ENCODE peak calls at places on chromosome 22, in ten cellular contexts. One of them, this sample, is unnamed.
A peak's percentile ranks its signal among the peaks of the same experiment; 100 is the strongest.

GRCh38 chr22:47547239-47547661 is 784.8 kb downstream of the TBC1D22A start:
- DNase-seq in esophagus squamous epithelium: no peak
- DNase-seq in foreskin keratinocyte: no peak
- DNase-seq in cardiac fibroblast: no peak
- DNase-seq in heart right ventricle: no peak
- DNase-seq in SK-N-SH: no peak
- DNase-seq in tibial nerve: no peak
- DNase-seq in fibroblast of mammary gland: no peak
- DNase-seq in OCI-LY7: no peak
- DNase-seq in epithelial cell of esophagus: no peak
- DNase-seq in this sample: no peak

GRCh38 chr22:48968201-48968959 is 859.3 kb downstream of the BRD1 start:
- DNase-seq in esophagus squamous epithelium: no peak
- DNase-seq in foreskin keratinocyte: no peak
- DNase-seq in cardiac fibroblast: no peak
- DNase-seq in heart right ventricle: no peak
- DNase-seq in SK-N-SH: no peak
- DNase-seq in tibial nerve: no peak
- DNase-seq in fibroblast of mammary gland: no peak
- DNase-seq in OCI-LY7: peak; percentile 17
- DNase-seq in epithelial cell of esophagus: no peak
- DNase-seq in this sample: peak; percentile 33

GRCh38 chr22:29299136-29299900 is 7.1 kb upstream of the GAS2L1 start:
- DNase-seq in esophagus squamous epithelium: no peak
- DNase-seq in foreskin keratinocyte: no peak
- DNase-seq in cardiac fibroblast: no peak
- DNase-seq in heart right ventricle: no peak
- DNase-seq in SK-N-SH: no peak
- DNase-seq in tibial nerve: no peak
- DNase-seq in fibroblast of mammary gland: no peak
- DNase-seq in OCI-LY7: no peak
- DNase-seq in epithelial cell of esophagus: no peak
- DNase-seq in this sample: no peak

GRCh38 chr22:22691055-22691454 is 46.6 kb downstream of the GGTLC2 start:
- DNase-seq in esophagus squamous epithelium: no peak
- DNase-seq in foreskin keratinocyte: no peak
- DNase-seq in cardiac fibroblast: no peak
- DNase-seq in heart right ventricle: no peak
- DNase-seq in SK-N-SH: no peak
- DNase-seq in tibial nerve: no peak
- DNase-seq in fibroblast of mammary gland: no peak
- DNase-seq in OCI-LY7: no peak
- DNase-seq in epithelial cell of esophagus: no peak
- DNase-seq in this sample: no peak

GRCh38 chr22:48846200-48846599 is 981.5 kb downstream of the BRD1 start:
- DNase-seq in esophagus squamous epithelium: no peak
- DNase-seq in foreskin keratinocyte: no peak
- DNase-seq in cardiac fibroblast: no peak
- DNase-seq in heart right ventricle: no peak
- DNase-seq in SK-N-SH: no peak
- DNase-seq in tibial nerve: no peak
- DNase-seq in fibroblast of mammary gland: no peak
- DNase-seq in OCI-LY7: no peak
- DNase-seq in epithelial cell of esophagus: no peak
- DNase-seq in this sample: no peak

GRCh38 chr22:22789922-22790845 is 97.4 kb upstream of the IGLL5 start:
- DNase-seq in esophagus squamous epithelium: no peak
- DNase-seq in foreskin keratinocyte: no peak
- DNase-seq in cardiac fibroblast: no peak
- DNase-seq in heart right ventricle: no peak
- DNase-seq in SK-N-SH: no peak
- DNase-seq in tibial nerve: no peak
- DNase-seq in fibroblast of mammary gland: no peak
- DNase-seq in OCI-LY7: no peak
- DNase-seq in epithelial cell of esophagus: no peak
- DNase-seq in this sample: no peak

GRCh38 chr22:28976588-28976987 is 85.0 kb downstream of the C22orf31 start:
- DNase-seq in esophagus squamous epithelium: no peak
- DNase-seq in foreskin keratinocyte: peak; percentile 60
- DNase-seq in cardiac fibroblast: peak; percentile 83
- DNase-seq in heart right ventricle: no peak
- DNase-seq in SK-N-SH: no peak
- DNase-seq in tibial nerve: no peak
- DNase-seq in fibroblast of mammary gland: peak; percentile 88
- DNase-seq in OCI-LY7: no peak
- DNase-seq in epithelial cell of esophagus: peak; percentile 80
- DNase-seq in this sample: no peak

GRCh38 chr22:29190915-29191314 is 14.8 kb upstream of the EMID1 start:
- DNase-seq in esophagus squamous epithelium: no peak
- DNase-seq in foreskin keratinocyte: peak; percentile 48
- DNase-seq in cardiac fibroblast: no peak
- DNase-seq in heart right ventricle: no peak
- DNase-seq in SK-N-SH: no peak
- DNase-seq in tibial nerve: no peak
- DNase-seq in fibroblast of mammary gland: no peak
- DNase-seq in OCI-LY7: no peak
- DNase-seq in epithelial cell of esophagus: peak; percentile 51
- DNase-seq in this sample: no peak

GRCh38 chr22:35577799-35578659 is 37.4 kb downstream of the RASD2 start:
- DNase-seq in esophagus squamous epithelium: no peak
- DNase-seq in foreskin keratinocyte: no peak
- DNase-seq in cardiac fibroblast: no peak
- DNase-seq in heart right ventricle: no peak
- DNase-seq in SK-N-SH: no peak
- DNase-seq in tibial nerve: no peak
- DNase-seq in fibroblast of mammary gland: no peak
- DNase-seq in OCI-LY7: no peak
- DNase-seq in epithelial cell of esophagus: no peak
- DNase-seq in this sample: no peak

GRCh38 chr22:37430941-37431340 is 3.7 kb upstream of the ELFN2 start:
- DNase-seq in esophagus squamous epithelium: no peak
- DNase-seq in foreskin keratinocyte: no peak
- DNase-seq in cardiac fibroblast: no peak
- DNase-seq in heart right ventricle: no peak
- DNase-seq in SK-N-SH: no peak
- DNase-seq in tibial nerve: no peak
- DNase-seq in fibroblast of mammary gland: no peak
- DNase-seq in OCI-LY7: no peak
- DNase-seq in epithelial cell of esophagus: no peak
- DNase-seq in this sample: no peak

GRCh38 chr22:44173154-44173553 is 7.6 kb upstream of the PARVG start:
- DNase-seq in esophagus squamous epithelium: no peak
- DNase-seq in foreskin keratinocyte: no peak
- DNase-seq in cardiac fibroblast: no peak
- DNase-seq in heart right ventricle: no peak
- DNase-seq in SK-N-SH: no peak
- DNase-seq in tibial nerve: no peak
- DNase-seq in fibroblast of mammary gland: no peak
- DNase-seq in OCI-LY7: no peak
- DNase-seq in epithelial cell of esophagus: no peak
- DNase-seq in this sample: peak; percentile 41

GRCh38 chr22:49062155-49063039 is 765.3 kb downstream of the BRD1 start:
- DNase-seq in esophagus squamous epithelium: no peak
- DNase-seq in foreskin keratinocyte: no peak
- DNase-seq in cardiac fibroblast: no peak
- DNase-seq in heart right ventricle: no peak
- DNase-seq in SK-N-SH: no peak
- DNase-seq in tibial nerve: no peak
- DNase-seq in fibroblast of mammary gland: no peak
- DNase-seq in OCI-LY7: no peak
- DNase-seq in epithelial cell of esophagus: no peak
- DNase-seq in this sample: no peak

GRCh38 chr22:48319321-48320047 is 1508.2 kb downstream of the BRD1 start:
- DNase-seq in esophagus squamous epithelium: no peak
- DNase-seq in foreskin keratinocyte: no peak
- DNase-seq in cardiac fibroblast: no peak
- DNase-seq in heart right ventricle: no peak
- DNase-seq in SK-N-SH: no peak
- DNase-seq in tibial nerve: no peak
- DNase-seq in fibroblast of mammary gland: no peak
- DNase-seq in OCI-LY7: no peak
- DNase-seq in epithelial cell of esophagus: no peak
- DNase-seq in this sample: no peak

GRCh38 chr22:24937114-24937513 is 9.4 kb downstream of the LHFPL7 start:
- DNase-seq in esophagus squamous epithelium: no peak
- DNase-seq in foreskin keratinocyte: peak; percentile 29
- DNase-seq in cardiac fibroblast: peak; percentile 60
- DNase-seq in heart right ventricle: no peak
- DNase-seq in SK-N-SH: peak; percentile 32
- DNase-seq in tibial nerve: no peak
- DNase-seq in fibroblast of mammary gland: peak; percentile 11
- DNase-seq in OCI-LY7: peak; percentile 11
- DNase-seq in epithelial cell of esophagus: peak; percentile 55
- DNase-seq in this sample: no peak

GRCh38 chr22:38481871-38482332 is 14.0 kb downstream of the KDELR3 start:
- DNase-seq in esophagus squamous epithelium: no peak
- DNase-seq in foreskin keratinocyte: no peak
- DNase-seq in cardiac fibroblast: no peak
- DNase-seq in heart right ventricle: no peak
- DNase-seq in SK-N-SH: no peak
- DNase-seq in tibial nerve: no peak
- DNase-seq in fibroblast of mammary gland: no peak
- DNase-seq in OCI-LY7: no peak
- DNase-seq in epithelial cell of esophagus: no peak
- DNase-seq in this sample: no peak

GRCh38 chr22:38205261-38206128 is 3.7 kb downstream of the MAFF start:
- DNase-seq in esophagus squamous epithelium: no peak
- DNase-seq in foreskin keratinocyte: no peak
- DNase-seq in cardiac fibroblast: peak; percentile 49
- DNase-seq in heart right ventricle: peak; percentile 79
- DNase-seq in SK-N-SH: no peak
- DNase-seq in tibial nerve: peak; percentile 77
- DNase-seq in fibroblast of mammary gland: peak; percentile 86
- DNase-seq in OCI-LY7: no peak
- DNase-seq in epithelial cell of esophagus: no peak
- DNase-seq in this sample: no peak

GRCh38 chr22:44428941-44429615 is 69.0 kb downstream of the RTL6 start:
- DNase-seq in esophagus squamous epithelium: no peak
- DNase-seq in foreskin keratinocyte: no peak
- DNase-seq in cardiac fibroblast: no peak
- DNase-seq in heart right ventricle: no peak
- DNase-seq in SK-N-SH: no peak
- DNase-seq in tibial nerve: no peak
- DNase-seq in fibroblast of mammary gland: no peak
- DNase-seq in OCI-LY7: no peak
- DNase-seq in epithelial cell of esophagus: no peak
- DNase-seq in this sample: no peak

GRCh38 chr22:48492371-48493320 is 1335.0 kb downstream of the BRD1 start:
- DNase-seq in esophagus squamous epithelium: no peak
- DNase-seq in foreskin keratinocyte: peak; percentile 35
- DNase-seq in cardiac fibroblast: peak; percentile 73
- DNase-seq in heart right ventricle: peak; percentile 34
- DNase-seq in SK-N-SH: peak; percentile 84
- DNase-seq in tibial nerve: peak; percentile 46
- DNase-seq in fibroblast of mammary gland: peak; percentile 59
- DNase-seq in OCI-LY7: peak; percentile 74
- DNase-seq in epithelial cell of esophagus: peak; percentile 62
- DNase-seq in this sample: no peak

DNA sequence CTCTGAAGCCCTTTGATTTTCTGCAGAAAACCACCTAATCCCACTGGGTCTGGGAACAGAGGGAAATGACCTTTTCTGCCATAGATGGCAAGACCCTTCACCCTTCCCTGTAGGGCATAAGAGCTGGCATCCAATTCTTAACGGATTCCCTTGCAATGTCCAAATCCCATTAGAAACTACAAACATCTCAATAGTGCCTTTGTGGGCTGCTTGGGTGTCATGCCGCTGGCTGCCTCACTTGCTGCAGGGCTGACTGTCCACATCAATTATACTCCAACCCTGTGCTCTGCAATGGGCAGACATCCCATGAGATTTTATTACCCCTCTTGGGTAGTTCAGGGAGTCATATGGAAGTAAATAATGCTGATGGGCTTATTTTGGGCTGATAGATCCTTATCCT is 7.2 kb downstream of the GRAP2 start:
- DNase-seq in esophagus squamous epithelium: no peak
- DNase-seq in foreskin keratinocyte: no peak
- DNase-seq in cardiac fibroblast: no peak
- DNase-seq in heart right ventricle: no peak
- DNase-seq in SK-N-SH: no peak
- DNase-seq in tibial nerve: no peak
- DNase-seq in fibroblast of mammary gland: no peak
- DNase-seq in OCI-LY7: no peak
- DNase-seq in epithelial cell of esophagus: no peak
- DNase-seq in this sample: no peak
- TF ChIP-seq CTCF in esophagus squamous epithelium: no peak
- TF ChIP-seq CTCF in foreskin keratinocyte: no peak
- TF ChIP-seq CTCF in cardiac fibroblast: no peak
- TF ChIP-seq CTCF in heart right ventricle: no peak
- TF ChIP-seq CTCF in SK-N-SH: no peak
- TF ChIP-seq CTCF in tibial nerve: no peak
- TF ChIP-seq CTCF in fibroblast of mammary gland: no peak
- TF ChIP-seq CTCF in OCI-LY7: no peak
- TF ChIP-seq CTCF in epithelial cell of esophagus: no peak
- TF ChIP-seq CTCF in this sample: no peak

DNA sequence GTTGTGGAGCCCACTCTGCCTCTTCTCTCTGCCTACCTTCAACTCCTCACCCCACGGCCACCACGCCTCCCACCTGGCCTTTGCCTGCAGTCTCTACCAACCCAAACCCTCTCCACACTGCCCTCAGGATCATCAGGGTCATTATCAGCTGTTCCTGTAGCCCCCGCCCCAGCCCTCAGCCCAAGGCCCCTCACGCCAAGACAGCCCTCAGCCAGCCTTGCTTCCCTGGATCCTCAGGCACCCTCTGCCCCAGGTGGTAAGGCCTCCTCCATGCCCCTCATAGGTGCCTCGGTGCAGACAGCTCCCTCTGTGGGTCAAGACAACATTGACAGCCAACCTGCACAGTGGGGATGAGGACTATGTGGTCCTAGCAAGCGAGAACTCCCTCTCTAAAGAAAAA is 1.7 kb downstream of the SBF1 start:
- DNase-seq in esophagus squamous epithelium: no peak
- DNase-seq in foreskin keratinocyte: no peak
- DNase-seq in cardiac fibroblast: no peak
- DNase-seq in heart right ventricle: no peak
- DNase-seq in SK-N-SH: no peak
- DNase-seq in tibial nerve: no peak
- DNase-seq in fibroblast of mammary gland: no peak
- DNase-seq in OCI-LY7: peak; percentile 85
- DNase-seq in epithelial cell of esophagus: peak; percentile 42
- DNase-seq in this sample: no peak
- TF ChIP-seq CTCF in esophagus squamous epithelium: no peak
- TF ChIP-seq CTCF in foreskin keratinocyte: peak; percentile 61
- TF ChIP-seq CTCF in cardiac fibroblast: peak; percentile 31
- TF ChIP-seq CTCF in heart right ventricle: no peak
- TF ChIP-seq CTCF in SK-N-SH: no peak
- TF ChIP-seq CTCF in tibial nerve: no peak
- TF ChIP-seq CTCF in fibroblast of mammary gland: peak; percentile 3
- TF ChIP-seq CTCF in OCI-LY7: peak; percentile 87
- TF ChIP-seq CTCF in epithelial cell of esophagus: peak; percentile 53
- TF ChIP-seq CTCF in this sample: peak; percentile 18

GRCh38 chr22:27551402-27551801 is 250.2 kb downstream of the MN1 start:
- DNase-seq in esophagus squamous epithelium: no peak
- DNase-seq in foreskin keratinocyte: no peak
- DNase-seq in cardiac fibroblast: no peak
- DNase-seq in heart right ventricle: no peak
- DNase-seq in SK-N-SH: no peak
- DNase-seq in tibial nerve: no peak
- DNase-seq in fibroblast of mammary gland: no peak
- DNase-seq in OCI-LY7: no peak
- DNase-seq in epithelial cell of esophagus: no peak
- DNase-seq in this sample: no peak
- TF ChIP-seq CTCF in esophagus squamous epithelium: no peak
- TF ChIP-seq CTCF in foreskin keratinocyte: no peak
- TF ChIP-seq CTCF in cardiac fibroblast: no peak
- TF ChIP-seq CTCF in heart right ventricle: no peak
- TF ChIP-seq CTCF in SK-N-SH: no peak
- TF ChIP-seq CTCF in tibial nerve: no peak
- TF ChIP-seq CTCF in fibroblast of mammary gland: no peak
- TF ChIP-seq CTCF in OCI-LY7: no peak
- TF ChIP-seq CTCF in epithelial cell of esophagus: no peak
- TF ChIP-seq CTCF in this sample: no peak

GRCh38 chr22:32127904-32128303 is 31.2 kb downstream of the C22orf42 start:
- DNase-seq in esophagus squamous epithelium: no peak
- DNase-seq in foreskin keratinocyte: no peak
- DNase-seq in cardiac fibroblast: no peak
- DNase-seq in heart right ventricle: no peak
- DNase-seq in SK-N-SH: no peak
- DNase-seq in tibial nerve: no peak
- DNase-seq in fibroblast of mammary gland: no peak
- DNase-seq in OCI-LY7: no peak
- DNase-seq in epithelial cell of esophagus: no peak
- DNase-seq in this sample: no peak
- TF ChIP-seq CTCF in esophagus squamous epithelium: no peak
- TF ChIP-seq CTCF in foreskin keratinocyte: no peak
- TF ChIP-seq CTCF in cardiac fibroblast: no peak
- TF ChIP-seq CTCF in heart right ventricle: no peak
- TF ChIP-seq CTCF in SK-N-SH: peak; percentile 13
- TF ChIP-seq CTCF in tibial nerve: no peak
- TF ChIP-seq CTCF in fibroblast of mammary gland: no peak
- TF ChIP-seq CTCF in OCI-LY7: peak; percentile 42
- TF ChIP-seq CTCF in epithelial cell of esophagus: no peak
- TF ChIP-seq CTCF in this sample: no peak

This sample was measured in CD14-positive monocyte.